ENCODE peak calls at places on chromosomes 12 and 14, in ten cellular contexts. One of them, this sample, is unnamed.

GRCh38 chr12:104478396-104479140 is 21.8 kb downstream of the CHST11 start:
- DNase-seq in fibroblast of mammary gland: no peak
- DNase-seq in LHCN-M2: no peak
- DNase-seq in stomach: no peak
- DNase-seq in T-cell: peak; percentile 44
- DNase-seq in epithelial cell of proximal tubule: no peak
- DNase-seq in cardiac fibroblast: no peak
- DNase-seq in lower leg skin: no peak
- DNase-seq in activated T-cell treated with anti-CD3 and anti-CD28 coated beads, Interleukin-2, amount 50 U/mL, for 1 hour: peak; percentile 31
- DNase-seq in fibroblast of the conjunctiva: no peak
- DNase-seq in this sample: no peak

GRCh38 chr14:24095196-24096068 is 1.3 kb downstream of the PCK2 start:
- DNase-seq in fibroblast of mammary gland: peak; percentile 36
- DNase-seq in LHCN-M2: peak; percentile 11
- DNase-seq in stomach: no peak
- DNase-seq in T-cell: peak; percentile 11
- DNase-seq in epithelial cell of proximal tubule: no peak
- DNase-seq in cardiac fibroblast: peak; percentile 46
- DNase-seq in lower leg skin: peak; percentile 92
- DNase-seq in activated T-cell treated with anti-CD3 and anti-CD28 coated beads, Interleukin-2, amount 50 U/mL, for 1 hour: peak; percentile 27
- DNase-seq in fibroblast of the conjunctiva: peak; percentile 43
- DNase-seq in this sample: peak; percentile 77

GRCh38 chr14:31268216-31268615 is 60.6 kb upstream of the HECTD1 start:
- DNase-seq in fibroblast of mammary gland: no peak
- DNase-seq in LHCN-M2: no peak
- DNase-seq in stomach: no peak
- DNase-seq in T-cell: no peak
- DNase-seq in epithelial cell of proximal tubule: no peak
- DNase-seq in cardiac fibroblast: no peak
- DNase-seq in lower leg skin: no peak
- DNase-seq in activated T-cell treated with anti-CD3 and anti-CD28 coated beads, Interleukin-2, amount 50 U/mL, for 1 hour: no peak
- DNase-seq in fibroblast of the conjunctiva: no peak
- DNase-seq in this sample: no peak

GRCh38 chr12:87368259-87368658 is 660.9 kb downstream of the C12orf50 start:
- DNase-seq in fibroblast of mammary gland: no peak
- DNase-seq in LHCN-M2: no peak
- DNase-seq in stomach: no peak
- DNase-seq in T-cell: no peak
- DNase-seq in epithelial cell of proximal tubule: no peak
- DNase-seq in cardiac fibroblast: no peak
- DNase-seq in lower leg skin: no peak
- DNase-seq in activated T-cell treated with anti-CD3 and anti-CD28 coated beads, Interleukin-2, amount 50 U/mL, for 1 hour: no peak
- DNase-seq in fibroblast of the conjunctiva: no peak
- DNase-seq in this sample: no peak

GRCh38 chr12:102116392-102116791 is 3.5 kb downstream of the NUP37 start:
- DNase-seq in fibroblast of mammary gland: no peak
- DNase-seq in LHCN-M2: no peak
- DNase-seq in stomach: no peak
- DNase-seq in T-cell: no peak
- DNase-seq in epithelial cell of proximal tubule: no peak
- DNase-seq in cardiac fibroblast: no peak
- DNase-seq in lower leg skin: no peak
- DNase-seq in activated T-cell treated with anti-CD3 and anti-CD28 coated beads, Interleukin-2, amount 50 U/mL, for 1 hour: no peak
- DNase-seq in fibroblast of the conjunctiva: no peak
- DNase-seq in this sample: no peak

GRCh38 chr14:100293497-100294212 is 12.6 kb downstream of the SLC25A29 start:
- DNase-seq in fibroblast of mammary gland: peak; percentile 49
- DNase-seq in LHCN-M2: no peak
- DNase-seq in stomach: no peak
- DNase-seq in T-cell: no peak
- DNase-seq in epithelial cell of proximal tubule: no peak
- DNase-seq in cardiac fibroblast: no peak
- DNase-seq in lower leg skin: peak; percentile 48
- DNase-seq in activated T-cell treated with anti-CD3 and anti-CD28 coated beads, Interleukin-2, amount 50 U/mL, for 1 hour: peak; percentile 8
- DNase-seq in fibroblast of the conjunctiva: no peak
- DNase-seq in this sample: no peak

GRCh38 chr14:42683690-42684089 is 1077.0 kb downstream of the LRFN5 start:
- DNase-seq in fibroblast of mammary gland: peak; percentile 2
- DNase-seq in LHCN-M2: no peak
- DNase-seq in stomach: no peak
- DNase-seq in T-cell: no peak
- DNase-seq in epithelial cell of proximal tubule: no peak
- DNase-seq in cardiac fibroblast: no peak
- DNase-seq in lower leg skin: no peak
- DNase-seq in activated T-cell treated with anti-CD3 and anti-CD28 coated beads, Interleukin-2, amount 50 U/mL, for 1 hour: no peak
- DNase-seq in fibroblast of the conjunctiva: no peak
- DNase-seq in this sample: no peak

GRCh38 chr12:53052419-53053222 is 2.8 kb downstream of the TNS2 start:
- DNase-seq in fibroblast of mammary gland: peak; percentile 84
- DNase-seq in LHCN-M2: peak; percentile 86
- DNase-seq in stomach: peak; percentile 92
- DNase-seq in T-cell: no peak
- DNase-seq in epithelial cell of proximal tubule: no peak
- DNase-seq in cardiac fibroblast: peak; percentile 85
- DNase-seq in lower leg skin: peak; percentile 97
- DNase-seq in activated T-cell treated with anti-CD3 and anti-CD28 coated beads, Interleukin-2, amount 50 U/mL, for 1 hour: no peak
- DNase-seq in fibroblast of the conjunctiva: peak; percentile 88
- DNase-seq in this sample: peak; percentile 78

GRCh38 chr12:89040146-89040964 is 311.9 kb downstream of the DUSP6 start:
- DNase-seq in fibroblast of mammary gland: no peak
- DNase-seq in LHCN-M2: peak; percentile 85
- DNase-seq in stomach: peak; percentile 33
- DNase-seq in T-cell: peak; percentile 55
- DNase-seq in epithelial cell of proximal tubule: no peak
- DNase-seq in cardiac fibroblast: peak; percentile 67
- DNase-seq in lower leg skin: no peak
- DNase-seq in activated T-cell treated with anti-CD3 and anti-CD28 coated beads, Interleukin-2, amount 50 U/mL, for 1 hour: peak; percentile 66
- DNase-seq in fibroblast of the conjunctiva: no peak
- DNase-seq in this sample: no peak

GRCh38 chr14:91202234-91202974 is 42.1 kb downstream of the GPR68 start:
- DNase-seq in fibroblast of mammary gland: peak; percentile 36
- DNase-seq in LHCN-M2: no peak
- DNase-seq in stomach: peak; percentile 34
- DNase-seq in T-cell: no peak
- DNase-seq in epithelial cell of proximal tubule: no peak
- DNase-seq in cardiac fibroblast: peak; percentile 48
- DNase-seq in lower leg skin: no peak
- DNase-seq in activated T-cell treated with anti-CD3 and anti-CD28 coated beads, Interleukin-2, amount 50 U/mL, for 1 hour: no peak
- DNase-seq in fibroblast of the conjunctiva: no peak
- DNase-seq in this sample: peak; percentile 73

GRCh38 chr14:37185670-37186069 is 12.1 kb upstream of the MIPOL1 start:
- DNase-seq in fibroblast of mammary gland: no peak
- DNase-seq in LHCN-M2: no peak
- DNase-seq in stomach: no peak
- DNase-seq in T-cell: no peak
- DNase-seq in epithelial cell of proximal tubule: no peak
- DNase-seq in cardiac fibroblast: no peak
- DNase-seq in lower leg skin: no peak
- DNase-seq in activated T-cell treated with anti-CD3 and anti-CD28 coated beads, Interleukin-2, amount 50 U/mL, for 1 hour: no peak
- DNase-seq in fibroblast of the conjunctiva: no peak
- DNase-seq in this sample: no peak

GRCh38 chr12:127489055-127489454 is 777.9 kb upstream of the TMEM132C start:
- DNase-seq in fibroblast of mammary gland: no peak
- DNase-seq in LHCN-M2: no peak
- DNase-seq in stomach: peak; percentile 35
- DNase-seq in T-cell: no peak
- DNase-seq in epithelial cell of proximal tubule: no peak
- DNase-seq in cardiac fibroblast: no peak
- DNase-seq in lower leg skin: no peak
- DNase-seq in activated T-cell treated with anti-CD3 and anti-CD28 coated beads, Interleukin-2, amount 50 U/mL, for 1 hour: no peak
- DNase-seq in fibroblast of the conjunctiva: no peak
- DNase-seq in this sample: no peak

GRCh38 chr14:73452341-73453191 is 5.8 kb downstream of the NUMB start:
- DNase-seq in fibroblast of mammary gland: peak; percentile 96
- DNase-seq in LHCN-M2: peak; percentile 58
- DNase-seq in stomach: no peak
- DNase-seq in T-cell: no peak
- DNase-seq in epithelial cell of proximal tubule: no peak
- DNase-seq in cardiac fibroblast: peak; percentile 95
- DNase-seq in lower leg skin: no peak
- DNase-seq in activated T-cell treated with anti-CD3 and anti-CD28 coated beads, Interleukin-2, amount 50 U/mL, for 1 hour: no peak
- DNase-seq in fibroblast of the conjunctiva: peak; percentile 84
- DNase-seq in this sample: no peak

GRCh38 chr12:62744551-62744950 is 190.4 kb downstream of the PPM1H start:
- DNase-seq in fibroblast of mammary gland: no peak
- DNase-seq in LHCN-M2: peak; percentile 99
- DNase-seq in stomach: no peak
- DNase-seq in T-cell: no peak
- DNase-seq in epithelial cell of proximal tubule: no peak
- DNase-seq in cardiac fibroblast: peak; percentile 63
- DNase-seq in lower leg skin: peak; percentile 61
- DNase-seq in activated T-cell treated with anti-CD3 and anti-CD28 coated beads, Interleukin-2, amount 50 U/mL, for 1 hour: no peak
- DNase-seq in fibroblast of the conjunctiva: no peak
- DNase-seq in this sample: peak; percentile 33

GRCh38 chr12:59843260-59843843 is 247.5 kb downstream of the SLC16A7 start:
- DNase-seq in fibroblast of mammary gland: no peak
- DNase-seq in LHCN-M2: no peak
- DNase-seq in stomach: no peak
- DNase-seq in T-cell: no peak
- DNase-seq in epithelial cell of proximal tubule: no peak
- DNase-seq in cardiac fibroblast: no peak
- DNase-seq in lower leg skin: no peak
- DNase-seq in activated T-cell treated with anti-CD3 and anti-CD28 coated beads, Interleukin-2, amount 50 U/mL, for 1 hour: no peak
- DNase-seq in fibroblast of the conjunctiva: no peak
- DNase-seq in this sample: no peak

GRCh38 chr14:101220921-101221510 is 317.5 kb upstream of the RTL1 start:
- DNase-seq in fibroblast of mammary gland: no peak
- DNase-seq in LHCN-M2: no peak
- DNase-seq in stomach: no peak
- DNase-seq in T-cell: no peak
- DNase-seq in epithelial cell of proximal tubule: no peak
- DNase-seq in cardiac fibroblast: no peak
- DNase-seq in lower leg skin: peak; percentile 78
- DNase-seq in activated T-cell treated with anti-CD3 and anti-CD28 coated beads, Interleukin-2, amount 50 U/mL, for 1 hour: no peak
- DNase-seq in fibroblast of the conjunctiva: no peak
- DNase-seq in this sample: no peak

GRCh38 chr14:105105158-105105557 is 39.9 kb upstream of the GPR132 start:
- DNase-seq in fibroblast of mammary gland: no peak
- DNase-seq in LHCN-M2: no peak
- DNase-seq in stomach: no peak
- DNase-seq in T-cell: no peak
- DNase-seq in epithelial cell of proximal tubule: no peak
- DNase-seq in cardiac fibroblast: no peak
- DNase-seq in lower leg skin: no peak
- DNase-seq in activated T-cell treated with anti-CD3 and anti-CD28 coated beads, Interleukin-2, amount 50 U/mL, for 1 hour: no peak
- DNase-seq in fibroblast of the conjunctiva: no peak
- DNase-seq in this sample: no peak

GRCh38 chr12:3081886-3082285 is 4.7 kb downstream of the TSPAN9 start:
- DNase-seq in fibroblast of mammary gland: no peak
- DNase-seq in LHCN-M2: no peak
- DNase-seq in stomach: no peak
- DNase-seq in T-cell: no peak
- DNase-seq in epithelial cell of proximal tubule: no peak
- DNase-seq in cardiac fibroblast: no peak
- DNase-seq in lower leg skin: no peak
- DNase-seq in activated T-cell treated with anti-CD3 and anti-CD28 coated beads, Interleukin-2, amount 50 U/mL, for 1 hour: no peak
- DNase-seq in fibroblast of the conjunctiva: no peak
- DNase-seq in this sample: no peak

GRCh38 chr14:89702151-89702936 is 252.2 kb downstream of the EFCAB11 start:
- DNase-seq in fibroblast of mammary gland: peak; percentile 94
- DNase-seq in LHCN-M2: peak; percentile 13
- DNase-seq in stomach: no peak
- DNase-seq in T-cell: no peak
- DNase-seq in epithelial cell of proximal tubule: no peak
- DNase-seq in cardiac fibroblast: peak; percentile 40
- DNase-seq in lower leg skin: peak; percentile 87
- DNase-seq in activated T-cell treated with anti-CD3 and anti-CD28 coated beads, Interleukin-2, amount 50 U/mL, for 1 hour: peak; percentile 24
- DNase-seq in fibroblast of the conjunctiva: peak; percentile 72
- DNase-seq in this sample: peak; percentile 48

GRCh38 chr12:93722757-93723567 is 45.8 kb downstream of the CRADD start:
- DNase-seq in fibroblast of mammary gland: peak; percentile 49
- DNase-seq in LHCN-M2: peak; percentile 88
- DNase-seq in stomach: peak; percentile 37
- DNase-seq in T-cell: no peak
- DNase-seq in epithelial cell of proximal tubule: no peak
- DNase-seq in cardiac fibroblast: peak; percentile 47
- DNase-seq in lower leg skin: no peak
- DNase-seq in activated T-cell treated with anti-CD3 and anti-CD28 coated beads, Interleukin-2, amount 50 U/mL, for 1 hour: no peak
- DNase-seq in fibroblast of the conjunctiva: peak; percentile 14
- DNase-seq in this sample: no peak

GRCh38 chr12:103422328-103422727 is 73.4 kb downstream of the C12orf42 start:
- DNase-seq in fibroblast of mammary gland: no peak
- DNase-seq in LHCN-M2: no peak
- DNase-seq in stomach: no peak
- DNase-seq in T-cell: no peak
- DNase-seq in epithelial cell of proximal tubule: no peak
- DNase-seq in cardiac fibroblast: no peak
- DNase-seq in lower leg skin: no peak
- DNase-seq in activated T-cell treated with anti-CD3 and anti-CD28 coated beads, Interleukin-2, amount 50 U/mL, for 1 hour: no peak
- DNase-seq in fibroblast of the conjunctiva: no peak
- DNase-seq in this sample: no peak

GRCh38 chr14:98580131-98580678 is 691.8 kb downstream of the BCL11B start:
- DNase-seq in fibroblast of mammary gland: no peak
- DNase-seq in LHCN-M2: no peak
- DNase-seq in stomach: no peak
- DNase-seq in T-cell: no peak
- DNase-seq in epithelial cell of proximal tubule: no peak
- DNase-seq in cardiac fibroblast: no peak
- DNase-seq in lower leg skin: no peak
- DNase-seq in activated T-cell treated with anti-CD3 and anti-CD28 coated beads, Interleukin-2, amount 50 U/mL, for 1 hour: no peak
- DNase-seq in fibroblast of the conjunctiva: no peak
- DNase-seq in this sample: no peak

GRCh38 chr14:101235042-101235871 is 326.0 kb upstream of the DIO3 start:
- DNase-seq in fibroblast of mammary gland: peak; percentile 34
- DNase-seq in LHCN-M2: peak; percentile 3
- DNase-seq in stomach: peak; percentile 47
- DNase-seq in T-cell: no peak
- DNase-seq in epithelial cell of proximal tubule: no peak
- DNase-seq in cardiac fibroblast: peak; percentile 33
- DNase-seq in lower leg skin: peak; percentile 86
- DNase-seq in activated T-cell treated with anti-CD3 and anti-CD28 coated beads, Interleukin-2, amount 50 U/mL, for 1 hour: no peak
- DNase-seq in fibroblast of the conjunctiva: peak; percentile 10
- DNase-seq in this sample: peak; percentile 77

GRCh38 chr12:65634061-65634460 is 190.2 kb upstream of the HMGA2 start:
- DNase-seq in fibroblast of mammary gland: no peak
- DNase-seq in LHCN-M2: no peak
- DNase-seq in stomach: no peak
- DNase-seq in T-cell: no peak
- DNase-seq in epithelial cell of proximal tubule: no peak
- DNase-seq in cardiac fibroblast: no peak
- DNase-seq in lower leg skin: no peak
- DNase-seq in activated T-cell treated with anti-CD3 and anti-CD28 coated beads, Interleukin-2, amount 50 U/mL, for 1 hour: no peak
- DNase-seq in fibroblast of the conjunctiva: no peak
- DNase-seq in this sample: no peak